ENCODE peak calls at places on chromosomes 4 and X, in eight cellular contexts. Z is neuronal stem cell, H is PC-3, N is A549, W is substantia nigra, Q is uterus, P is cardiac muscle cell, B is RWPE2. T is an unnamed sample.

GRCh38 chrX:107826286-107827136 is 845 bp downstream of the MID2 start:
- DNase-seq in H (peak), Q (peak), B (no peak), P (peak), Z (peak), W (peak), N (peak), T (no peak)

GRCh38 chrX:153925739-153926593 is at the start of gene ARHGAP4:
- DNase-seq in B (no peak), N (no peak), P (no peak), Q (no peak), W (no peak), H (no peak), Z (no peak), T (no peak)

GRCh38 chr4:188270273-188271069 is 131.2 kb downstream of the TRIML1 start:
- DNase-seq in P (no peak), B (no peak), Z (no peak), W (no peak), N (no peak), Q (no peak), H (no peak), T (no peak)

GRCh38 chrX:56763556-56764152 is 34.6 kb downstream of the NBDY start:
- DNase-seq in Q (peak), W (no peak), P (no peak), B (no peak), H (no peak), Z (no peak), N (no peak), T (no peak)

GRCh38 chr4:158810487-158811215 is 41.8 kb downstream of the FNIP2 start:
- DNase-seq in W (no peak), B (peak), P (no peak), N (no peak), Q (peak), Z (no peak), H (peak), T (peak)

GRCh38 chr4:140130677-140131076 is 23.3 kb downstream of the MAML3 start:
- DNase-seq in P (no peak), Q (no peak), B (peak), N (no peak), Z (no peak), H (peak), W (no peak), T (no peak)

GRCh38 chrX:35699642-35700041 is 98.5 kb upstream of the MAGEB16 start:
- DNase-seq in H (no peak), Z (no peak), P (no peak), W (no peak), B (no peak), Q (no peak), N (no peak), T (no peak)

GRCh38 chrX:83416273-83416672 is 91.8 kb upstream of the POU3F4 start:
- DNase-seq in P (peak), Z (no peak), N (no peak), B (no peak), W (no peak), Q (no peak), H (peak), T (no peak)

GRCh38 chrX:100409316-100410082 is 574 bp downstream of the PCDH19 start:
- DNase-seq in N (no peak), P (no peak), B (no peak), Q (no peak), W (no peak), H (no peak), Z (no peak), T (no peak)

GRCh38 chr4:125750827-125751466 is 436.2 kb downstream of the FAT4 start:
- DNase-seq in N (peak), B (no peak), Z (peak), W (no peak), H (peak), Q (no peak), P (peak), T (no peak)
- H3K27ac ChIP-seq in N (no peak), B (no peak), Z (no peak), W (no peak), H (no peak), Q (no peak), P (no peak), T (no peak)

DNA sequence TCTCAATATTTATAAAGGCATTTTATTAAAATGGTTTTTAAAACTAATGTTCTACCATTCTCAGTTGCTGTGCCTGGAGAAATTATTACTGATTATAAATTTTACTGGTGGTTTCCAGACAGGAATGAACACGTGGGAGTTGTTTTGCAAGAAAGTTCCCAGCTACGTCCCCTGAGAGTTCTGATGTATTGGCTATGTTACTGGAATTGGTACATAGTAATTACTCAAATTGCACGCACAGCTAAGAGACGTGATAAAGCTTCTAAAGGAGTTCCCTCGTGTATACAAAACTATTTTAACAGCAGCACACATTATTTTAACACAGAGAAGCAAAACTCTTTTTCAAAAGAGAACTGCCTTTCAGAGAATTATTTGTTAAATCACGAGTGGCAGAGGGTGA is 292.2 kb downstream of the NLGN4X start:
- DNase-seq in N (no peak), Z (no peak), B (no peak), W (no peak), H (no peak), P (no peak), Q (peak), T (no peak)
- H3K27ac ChIP-seq in N (no peak), Z (no peak), B (no peak), W (no peak), H (no peak), P (no peak), Q (no peak), T (no peak)

GRCh38 chrX:22689290-22689689 is 310.5 kb upstream of the DDX53 start:
- DNase-seq in N (no peak), P (no peak), W (no peak), B (no peak), H (no peak), Z (no peak), Q (no peak), T (no peak)
- H3K27ac ChIP-seq in N (no peak), P (no peak), W (no peak), B (no peak), H (no peak), Z (no peak), Q (peak), T (no peak)

DNA sequence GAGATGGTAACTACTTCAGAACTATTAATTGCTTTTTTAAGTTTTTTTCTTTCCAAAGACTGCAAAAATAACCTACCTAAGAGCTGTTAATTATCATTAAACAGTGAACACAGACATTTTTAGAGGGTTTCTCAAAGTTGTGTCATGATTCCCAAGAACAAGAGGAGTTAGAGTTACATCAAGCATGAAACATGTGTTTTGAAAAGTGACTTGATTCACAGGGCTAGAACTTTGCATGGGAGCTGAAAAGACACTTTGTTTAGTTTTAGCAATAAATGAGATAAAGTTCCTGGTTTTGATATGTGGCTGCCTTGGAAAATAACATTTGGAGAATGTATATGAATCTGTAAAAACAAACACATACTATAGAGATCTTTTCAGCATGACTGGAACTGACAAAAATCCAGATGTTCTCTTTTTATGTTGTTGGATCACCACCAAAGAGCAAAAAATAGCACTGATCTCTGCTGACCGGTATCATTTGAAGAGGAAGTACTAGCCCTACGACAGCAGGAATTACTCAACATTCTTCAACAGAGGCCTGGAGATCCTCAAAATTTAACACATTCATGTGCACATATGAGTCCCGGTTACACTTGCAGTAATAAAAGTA is 173.0 kb upstream of the PCDH18 start:
- DNase-seq in H (no peak), P (peak), N (no peak), Q (no peak), Z (no peak), B (no peak), W (no peak), T (peak)
- H3K27ac ChIP-seq in H (no peak), P (peak), N (no peak), Q (peak), Z (no peak), B (no peak), W (no peak), T (no peak)

DNA sequence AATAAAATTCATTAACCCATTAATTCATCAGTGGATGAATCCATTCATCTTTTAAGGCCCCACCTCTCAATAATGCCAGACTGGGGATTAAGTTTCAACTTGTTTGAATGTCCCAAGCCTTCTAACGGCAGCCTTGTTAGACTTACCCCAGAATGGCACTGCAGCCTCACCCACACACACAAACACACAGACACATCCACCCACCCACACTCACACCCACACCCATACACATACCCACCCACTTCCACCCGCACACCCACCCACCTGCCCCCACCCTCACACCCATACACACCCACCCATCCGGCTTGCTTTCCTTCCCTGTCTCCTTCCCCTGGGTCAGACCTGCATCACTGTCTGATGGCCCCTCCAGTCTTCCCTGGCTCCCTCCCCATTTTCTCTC is 102.6 kb downstream of the ARHGAP10 start:
- DNase-seq in H (no peak), W (no peak), Q (no peak), N (no peak), Z (no peak), B (no peak), P (no peak), T (no peak)
- H3K27ac ChIP-seq in H (no peak), W (no peak), Q (peak), N (no peak), Z (no peak), B (no peak), P (no peak), T (no peak)

GRCh38 chrX:38806875-38807601 is 5.8 kb downstream of the MID1IP1 start:
- DNase-seq in Q (no peak), Z (no peak), P (peak), W (no peak), B (no peak), N (no peak), H (no peak), T (no peak)
- H3K27ac ChIP-seq in Q (no peak), Z (no peak), P (peak), W (peak), B (no peak), N (peak), H (no peak), T (no peak)

GRCh38 chr4:164977243-164978164 is at the start of gene TRIM61:
- DNase-seq in H (no peak), Q (no peak), B (no peak), N (no peak), P (peak), Z (peak), W (peak), T (no peak)
- H3K27ac ChIP-seq in H (no peak), Q (peak), B (no peak), N (no peak), P (peak), Z (no peak), W (peak), T (no peak)

DNA sequence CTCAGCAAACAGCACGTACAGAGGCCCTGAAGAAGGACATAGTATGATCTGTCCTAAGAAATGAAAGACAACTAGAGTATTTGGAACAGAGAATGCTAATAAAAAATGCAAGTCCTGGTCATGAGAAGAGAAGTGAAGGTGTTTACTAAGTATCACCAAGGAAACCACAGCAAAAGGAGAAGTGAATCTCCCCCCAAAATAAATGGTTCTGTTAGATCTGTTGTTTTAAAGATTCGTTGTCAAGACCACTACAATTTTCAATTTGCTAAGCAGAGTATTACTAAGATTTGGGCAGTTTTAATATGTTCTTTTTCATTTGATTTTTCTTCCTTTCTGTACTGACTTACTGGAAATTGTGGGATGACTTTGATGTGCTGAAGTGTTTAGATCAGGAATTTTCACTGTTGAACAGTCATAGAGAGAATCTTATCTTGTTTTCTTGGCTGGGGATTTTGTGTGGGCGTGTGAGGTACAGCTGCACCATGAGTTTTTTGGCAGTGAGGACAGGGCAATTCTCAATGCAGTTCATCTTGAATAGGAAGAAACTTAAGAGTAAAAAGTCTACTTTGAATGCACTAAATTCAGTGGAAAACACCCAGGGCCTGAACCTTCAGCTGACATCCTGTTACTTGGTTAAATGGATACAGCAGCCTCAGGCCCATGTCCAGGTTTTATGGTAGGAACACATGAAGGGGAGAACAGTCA is 132.2 kb downstream of the STIM2 start:
- DNase-seq in H (no peak), N (no peak), Q (peak), Z (no peak), P (peak), B (no peak), W (no peak), T (peak)
- H3K27ac ChIP-seq in H (no peak), N (no peak), Q (peak), Z (no peak), P (peak), B (no peak), W (no peak), T (no peak)

T was measured in AG04450.